ENCODE peak calls at places on chromosomes 2 and 18, in seven cellular contexts. L is stimulated activated CD8-positive, alpha-beta memory T cell treated with anti-CD3 and anti-CD28 coated beads, Interleukin-7, amount 100 ng/mL, for 24 hours; F is left lobe of liver; Z is Kasumi-1; Y is cardiac fibroblast; C is activated effector memory CD4-positive, alpha-beta T cell treated with anti-CD3 and anti-CD28 coated beads, Interleukin-2, amount 50 U/mL, for 16 hours; S is activated CD8-positive, alpha-beta memory T cell treated with anti-CD3 and anti-CD28 coated beads, Interleukin-2, amount 10 ng/mL, durations not matched to agents 7 days and 5 days. U is an unnamed sample.

GRCh38 chr2:36197192-36197591 is 158.4 kb upstream of the CRIM1 start:
- DNase-seq in C (no peak), F (no peak), S (no peak), Y (no peak), Z (no peak), L (no peak), U (no peak)

GRCh38 chr2:12642332-12642731 is 74.4 kb upstream of the TRIB2 start:
- DNase-seq in F (no peak), L (no peak), Z (no peak), Y (no peak), C (no peak), S (no peak), U (no peak)

GRCh38 chr2:96361751-96362150 is 26.2 kb downstream of the NCAPH start:
- DNase-seq in Y (no peak), S (no peak), Z (no peak), F (no peak), C (no peak), L (no peak), U (no peak)

GRCh38 chr2:4674007-4674406 is 970.6 kb downstream of the DCDC2C start:
- DNase-seq in L (no peak), Y (no peak), F (no peak), S (no peak), C (no peak), Z (peak; percentile 24), U (no peak)

GRCh38 chr2:11998218-11998617 is 251.8 kb downstream of the LPIN1 start:
- DNase-seq in Y (peak; percentile 37), Z (no peak), F (no peak), L (no peak), S (no peak), C (no peak), U (no peak)

GRCh38 chr2:23293756-23294155 is 91.2 kb upstream of the KLHL29 start:
- DNase-seq in Y (peak; percentile 16), C (no peak), S (no peak), L (no peak), Z (no peak), F (no peak), U (no peak)

GRCh38 chr2:237581751-237582746 is 8.5 kb downstream of the RAB17 start:
- DNase-seq in F (peak; percentile 92), S (peak; percentile 80), Z (peak; percentile 38), Y (peak; percentile 82), C (no peak), L (no peak), U (no peak)

GRCh38 chr2:240701091-240701735 is 9.5 kb downstream of the AQP12A start:
- DNase-seq in F (no peak), S (no peak), L (no peak), C (peak; percentile 57), Y (no peak), Z (no peak), U (no peak)

GRCh38 chr2:160379399-160379798 is 114.2 kb downstream of the RBMS1 start:
- DNase-seq in Z (no peak), S (no peak), L (no peak), C (no peak), F (no peak), Y (peak; percentile 92), U (peak; percentile 22)

GRCh38 chr2:172242968-172243367 is 140.3 kb upstream of the DLX2 start:
- DNase-seq in S (no peak), L (no peak), C (no peak), Z (no peak), Y (no peak), F (no peak), U (no peak)

GRCh38 chr2:179569834-179570233 is 291.6 kb downstream of the ZNF385B start:
- DNase-seq in Y (peak; percentile 79), S (no peak), L (no peak), F (no peak), C (no peak), Z (no peak), U (no peak)

GRCh38 chr2:126704434-126705165 is 48.6 kb downstream of the GYPC start:
- DNase-seq in Z (no peak), S (no peak), Y (peak; percentile 45), L (no peak), F (peak; percentile 18), C (no peak), U (no peak)

GRCh38 chr2:165874445-165875039 is 79.0 kb downstream of the TTC21B start:
- DNase-seq in Z (peak; percentile 94), C (no peak), F (no peak), Y (peak; percentile 80), L (no peak), S (no peak), U (peak; percentile 74)

GRCh38 chr2:14420851-14421250 is 211.7 kb upstream of the LRATD1 start:
- DNase-seq in L (no peak), Y (peak; percentile 63), C (no peak), S (no peak), F (no peak), Z (no peak), U (no peak)

GRCh38 chr2:78521938-78522337 is 503.6 kb upstream of the REG3G start:
- DNase-seq in Y (no peak), S (no peak), F (no peak), L (no peak), C (no peak), Z (no peak), U (no peak)

GRCh38 chr2:222859786-222860726 is 780 bp upstream of the ACSL3 start:
- DNase-seq in L (no peak), C (no peak), F (peak; percentile 69), S (no peak), Y (peak; percentile 93), Z (no peak), U (peak; percentile 5)

GRCh38 chr2:27809761-27810241 is 38.3 kb downstream of the MRPL33 start:
- DNase-seq in S (no peak), C (no peak), F (no peak), Y (peak; percentile 95), Z (peak; percentile 80), L (no peak), U (no peak)

GRCh38 chr2:197011777-197012641 is 85.5 kb upstream of the PGAP1 start:
- DNase-seq in L (no peak), F (no peak), Y (peak; percentile 63), C (no peak), Z (peak; percentile 85), S (no peak), U (peak; percentile 7)

GRCh38 chr2:9310390-9310789 is 103.8 kb downstream of the ASAP2 start:
- DNase-seq in Z (no peak), L (no peak), C (no peak), Y (peak; percentile 95), S (no peak), F (no peak), U (no peak)

GRCh38 chr18:11119962-11120361 is 29.4 kb downstream of the PIEZO2 start:
- DNase-seq in S (no peak), Y (peak; percentile 32), Z (no peak), F (peak; percentile 76), C (no peak), L (no peak), U (no peak)

GRCh38 chr2:26621469-26622199 is 19.5 kb downstream of the CIB4 start:
- DNase-seq in Y (peak; percentile 31), Z (no peak), S (no peak), C (peak; percentile 21), L (no peak), F (no peak), U (no peak)

GRCh38 chr2:96934096-96934495 is 52.3 kb downstream of the FAM178B start:
- DNase-seq in S (no peak), L (no peak), C (no peak), F (no peak), Y (no peak), Z (no peak), U (no peak)

GRCh38 chr2:8049851-8050571 is 631.8 kb upstream of the ID2 start:
- DNase-seq in Z (no peak), L (no peak), F (no peak), Y (no peak), C (peak; percentile 80), S (peak; percentile 86), U (no peak)

GRCh38 chr18:47254341-47254939 is 3.0 kb upstream of the SKOR2 start:
- DNase-seq in Z (peak; percentile 8), Y (peak; percentile 55), F (no peak), S (peak; percentile 47), L (no peak), C (no peak), U (no peak)

GRCh38 chr2:8119782-8120551 is 561.9 kb upstream of the ID2 start:
- DNase-seq in C (no peak), F (peak; percentile 73), Y (peak; percentile 77), S (no peak), L (no peak), Z (no peak), U (no peak)

GRCh38 chr2:162430323-162430722 is 86.4 kb downstream of the GCA start:
- DNase-seq in Z (peak; percentile 22), C (no peak), L (no peak), S (no peak), Y (no peak), F (no peak), U (no peak)

GRCh38 chr18:13284330-13285027 is 65.9 kb downstream of the LDLRAD4 start:
- DNase-seq in L (no peak), F (no peak), Y (no peak), S (peak; percentile 84), Z (no peak), C (peak; percentile 76), U (no peak)

GRCh38 chr18:76566987-76567386 is 71.9 kb upstream of the ZNF516 start:
- DNase-seq in S (no peak), C (no peak), Z (no peak), L (no peak), F (no peak), Y (no peak), U (no peak)

GRCh38 chr18:68438983-68439382 is 275.9 kb downstream of the TMX3 start:
- DNase-seq in Z (peak; percentile 6), L (no peak), Y (peak; percentile 89), S (no peak), C (no peak), F (no peak), U (no peak)

GRCh38 chr2:136131484-136131960 is 13.6 kb upstream of the CXCR4 start:
- DNase-seq in S (peak; percentile 60), F (no peak), L (no peak), Y (no peak), Z (no peak), C (no peak), U (no peak)

GRCh38 chr2:238684362-238685326 is 163.2 kb upstream of the TWIST2 start:
- DNase-seq in F (no peak), Z (no peak), S (no peak), Y (peak; percentile 100), L (no peak), C (no peak), U (no peak)

GRCh38 chr18:71250191-71250590 is 961.3 kb downstream of the SOCS6 start:
- DNase-seq in Z (no peak), F (no peak), C (no peak), S (no peak), Y (peak; percentile 8), L (no peak), U (no peak)

U was measured in GF-D8.